ENCODE peak calls at places on chromosomes 2 and 18, in eight cellular contexts. One of them, this sample, is unnamed. For H3K9me3, the result is how much of the 10 kb centered on the place peaks cover.

GRCh38 chr18:47893047-47893446 is 37.4 kb downstream of the SMAD2 start:
- DNase-seq in ovary: no peak
- DNase-seq in endothelial cell of umbilical vein: no peak
- DNase-seq in IMR-90: no peak
- DNase-seq in thyroid gland: no peak
- DNase-seq in esophagus squamous epithelium: no peak
- DNase-seq in transverse colon: no peak
- DNase-seq in adrenal gland: no peak
- DNase-seq in this sample: no peak

GRCh38 chr2:62471816-62472215 is 34.2 kb downstream of the TMEM17 start:
- DNase-seq in ovary: peak
- DNase-seq in endothelial cell of umbilical vein: no peak
- DNase-seq in IMR-90: no peak
- DNase-seq in thyroid gland: peak
- DNase-seq in esophagus squamous epithelium: no peak
- DNase-seq in transverse colon: no peak
- DNase-seq in adrenal gland: no peak
- DNase-seq in this sample: no peak

GRCh38 chr2:157813477-157813876 is 62.7 kb downstream of the ACVR1 start:
- DNase-seq in ovary: no peak
- DNase-seq in endothelial cell of umbilical vein: no peak
- DNase-seq in IMR-90: no peak
- DNase-seq in thyroid gland: peak
- DNase-seq in esophagus squamous epithelium: no peak
- DNase-seq in transverse colon: no peak
- DNase-seq in adrenal gland: no peak
- DNase-seq in this sample: no peak

GRCh38 chr18:57410749-57411148 is 24.4 kb upstream of the ONECUT2 start:
- DNase-seq in ovary: no peak
- DNase-seq in endothelial cell of umbilical vein: no peak
- DNase-seq in IMR-90: no peak
- DNase-seq in thyroid gland: no peak
- DNase-seq in esophagus squamous epithelium: no peak
- DNase-seq in transverse colon: no peak
- DNase-seq in adrenal gland: no peak
- DNase-seq in this sample: no peak

GRCh38 chr18:12911025-12911927 is 27.2 kb upstream of the PTPN2 start:
- DNase-seq in ovary: no peak
- DNase-seq in endothelial cell of umbilical vein: peak
- DNase-seq in IMR-90: no peak
- DNase-seq in thyroid gland: peak
- DNase-seq in esophagus squamous epithelium: no peak
- DNase-seq in transverse colon: peak
- DNase-seq in adrenal gland: no peak
- DNase-seq in this sample: peak

GRCh38 chr18:4126939-4127338 is 328.2 kb downstream of the DLGAP1 start:
- DNase-seq in ovary: no peak
- DNase-seq in endothelial cell of umbilical vein: no peak
- DNase-seq in IMR-90: no peak
- DNase-seq in thyroid gland: no peak
- DNase-seq in esophagus squamous epithelium: no peak
- DNase-seq in transverse colon: no peak
- DNase-seq in adrenal gland: no peak
- DNase-seq in this sample: no peak

GRCh38 chr2:63053889-63054725 is 3.5 kb downstream of the OTX1 start:
- DNase-seq in ovary: no peak
- DNase-seq in endothelial cell of umbilical vein: peak
- DNase-seq in IMR-90: no peak
- DNase-seq in thyroid gland: no peak
- DNase-seq in esophagus squamous epithelium: no peak
- DNase-seq in transverse colon: peak
- DNase-seq in adrenal gland: no peak
- DNase-seq in this sample: no peak

GRCh38 chr2:205681836-205682238 is 464 bp upstream of the NRP2 start:
- DNase-seq in ovary: no peak
- DNase-seq in endothelial cell of umbilical vein: peak
- DNase-seq in IMR-90: no peak
- DNase-seq in thyroid gland: peak
- DNase-seq in esophagus squamous epithelium: no peak
- DNase-seq in transverse colon: no peak
- DNase-seq in adrenal gland: no peak
- DNase-seq in this sample: no peak

GRCh38 chr2:124402274-124402673 is 377.2 kb downstream of the CNTNAP5 start:
- DNase-seq in ovary: no peak
- DNase-seq in endothelial cell of umbilical vein: no peak
- DNase-seq in IMR-90: no peak
- DNase-seq in thyroid gland: no peak
- DNase-seq in esophagus squamous epithelium: no peak
- DNase-seq in transverse colon: no peak
- DNase-seq in adrenal gland: no peak
- DNase-seq in this sample: no peak

GRCh38 chr2:27376866-27377617 is 3.5 kb downstream of the ZNF513 start:
- DNase-seq in ovary: no peak
- DNase-seq in endothelial cell of umbilical vein: no peak
- DNase-seq in IMR-90: no peak
- DNase-seq in thyroid gland: no peak
- DNase-seq in esophagus squamous epithelium: no peak
- DNase-seq in transverse colon: no peak
- DNase-seq in adrenal gland: no peak
- DNase-seq in this sample: no peak

GRCh38 chr2:97936199-97936598 is 59.5 kb downstream of the TMEM131 start:
- DNase-seq in ovary: no peak
- DNase-seq in endothelial cell of umbilical vein: no peak
- DNase-seq in IMR-90: no peak
- DNase-seq in thyroid gland: no peak
- DNase-seq in esophagus squamous epithelium: no peak
- DNase-seq in transverse colon: peak
- DNase-seq in adrenal gland: no peak
- DNase-seq in this sample: peak

GRCh38 chr2:5164806-5165525 is 527.2 kb upstream of the SOX11 start:
- DNase-seq in ovary: no peak
- DNase-seq in endothelial cell of umbilical vein: peak
- DNase-seq in IMR-90: peak
- DNase-seq in thyroid gland: no peak
- DNase-seq in esophagus squamous epithelium: no peak
- DNase-seq in transverse colon: no peak
- DNase-seq in adrenal gland: no peak
- DNase-seq in this sample: no peak

GRCh38 chr18:8942021-8942908 is 160.2 kb upstream of the NDUFV2 start:
- DNase-seq in ovary: no peak
- DNase-seq in endothelial cell of umbilical vein: no peak
- DNase-seq in IMR-90: no peak
- DNase-seq in thyroid gland: no peak
- DNase-seq in esophagus squamous epithelium: no peak
- DNase-seq in transverse colon: no peak
- DNase-seq in adrenal gland: no peak
- DNase-seq in this sample: no peak

GRCh38 chr2:30775833-30776232 is 31.4 kb downstream of the CAPN13 start:
- DNase-seq in ovary: no peak
- DNase-seq in endothelial cell of umbilical vein: no peak
- DNase-seq in IMR-90: no peak
- DNase-seq in thyroid gland: no peak
- DNase-seq in esophagus squamous epithelium: no peak
- DNase-seq in transverse colon: no peak
- DNase-seq in adrenal gland: peak
- DNase-seq in this sample: no peak

GRCh38 chr18:60543646-60544045 is 171.1 kb upstream of the MC4R start:
- DNase-seq in ovary: no peak
- DNase-seq in endothelial cell of umbilical vein: no peak
- DNase-seq in IMR-90: no peak
- DNase-seq in thyroid gland: no peak
- DNase-seq in esophagus squamous epithelium: no peak
- DNase-seq in transverse colon: no peak
- DNase-seq in adrenal gland: no peak
- DNase-seq in this sample: no peak

GRCh38 chr2:115771516-115771915 is 1329.1 kb downstream of the DPP10 start:
- DNase-seq in ovary: no peak
- DNase-seq in endothelial cell of umbilical vein: no peak
- DNase-seq in IMR-90: no peak
- DNase-seq in thyroid gland: no peak
- DNase-seq in esophagus squamous epithelium: no peak
- DNase-seq in transverse colon: no peak
- DNase-seq in adrenal gland: no peak
- DNase-seq in this sample: no peak

GRCh38 chr18:46481048-46481846 is 175.8 kb downstream of the LOXHD1 start:
- DNase-seq in ovary: no peak
- DNase-seq in endothelial cell of umbilical vein: peak
- DNase-seq in IMR-90: peak
- DNase-seq in thyroid gland: peak
- DNase-seq in esophagus squamous epithelium: no peak
- DNase-seq in transverse colon: peak
- DNase-seq in adrenal gland: peak
- DNase-seq in this sample: no peak

GRCh38 chr2:11865378-11865777 is 118.9 kb downstream of the LPIN1 start:
- DNase-seq in ovary: no peak
- DNase-seq in endothelial cell of umbilical vein: no peak
- DNase-seq in IMR-90: no peak
- DNase-seq in thyroid gland: no peak
- DNase-seq in esophagus squamous epithelium: no peak
- DNase-seq in transverse colon: no peak
- DNase-seq in adrenal gland: no peak
- DNase-seq in this sample: no peak

GRCh38 chr2:221596192-221596591 is 24.1 kb upstream of the EPHA4 start:
- DNase-seq in ovary: no peak
- DNase-seq in endothelial cell of umbilical vein: peak
- DNase-seq in IMR-90: peak
- DNase-seq in thyroid gland: no peak
- DNase-seq in esophagus squamous epithelium: no peak
- DNase-seq in transverse colon: no peak
- DNase-seq in adrenal gland: no peak
- DNase-seq in this sample: no peak

GRCh38 chr2:43284967-43285366 is 58.6 kb upstream of the ZFP36L2 start:
- DNase-seq in ovary: no peak
- DNase-seq in endothelial cell of umbilical vein: no peak
- DNase-seq in IMR-90: no peak
- DNase-seq in thyroid gland: no peak
- DNase-seq in esophagus squamous epithelium: no peak
- DNase-seq in transverse colon: no peak
- DNase-seq in adrenal gland: no peak
- DNase-seq in this sample: no peak

GRCh38 chr18:69031571-69032451 is 233.9 kb downstream of the CCDC102B start:
- DNase-seq in ovary: no peak
- DNase-seq in endothelial cell of umbilical vein: no peak
- DNase-seq in IMR-90: no peak
- DNase-seq in thyroid gland: no peak
- DNase-seq in esophagus squamous epithelium: no peak
- DNase-seq in transverse colon: no peak
- DNase-seq in adrenal gland: no peak
- DNase-seq in this sample: no peak

GRCh38 chr2:80151651-80152050 is 152.9 kb downstream of the LRRTM1 start:
- DNase-seq in ovary: no peak
- DNase-seq in endothelial cell of umbilical vein: no peak
- DNase-seq in IMR-90: no peak
- DNase-seq in thyroid gland: no peak
- DNase-seq in esophagus squamous epithelium: no peak
- DNase-seq in transverse colon: no peak
- DNase-seq in adrenal gland: no peak
- DNase-seq in this sample: no peak

DNA sequence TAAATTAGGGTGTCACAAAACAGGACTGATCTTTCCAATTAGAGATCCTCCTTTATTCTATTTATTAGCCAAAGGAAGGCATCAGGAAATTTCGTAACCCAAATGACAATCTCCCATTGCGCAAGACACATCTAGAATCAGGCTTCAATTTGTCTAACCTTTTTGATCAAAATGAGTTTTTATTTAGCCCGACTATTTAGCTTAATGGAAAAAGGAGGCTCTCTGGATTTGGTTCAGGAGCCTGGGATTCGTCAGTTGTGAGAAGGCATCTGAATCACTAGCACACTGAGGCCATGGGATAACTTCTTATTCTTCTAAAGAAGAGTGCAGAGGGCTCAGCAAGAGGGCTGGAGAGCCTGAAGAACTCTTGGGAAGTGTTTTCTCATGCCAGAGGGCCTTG is 332.1 kb upstream of the ETAA1 start:
- DNase-seq in ovary: no peak
- DNase-seq in endothelial cell of umbilical vein: no peak
- DNase-seq in IMR-90: no peak
- DNase-seq in thyroid gland: no peak
- DNase-seq in esophagus squamous epithelium: no peak
- DNase-seq in transverse colon: no peak
- DNase-seq in adrenal gland: peak
- DNase-seq in this sample: no peak
- H3K9me3 ChIP-seq in ovary: under half
- H3K9me3 ChIP-seq in endothelial cell of umbilical vein: under half
- H3K9me3 ChIP-seq in IMR-90: under half
- H3K9me3 ChIP-seq in thyroid gland: under half
- H3K9me3 ChIP-seq in esophagus squamous epithelium: under half
- H3K9me3 ChIP-seq in transverse colon: under half
- H3K9me3 ChIP-seq in adrenal gland: under half
- H3K9me3 ChIP-seq in this sample: under half

GRCh38 chr2:64932327-64933216 is 56.6 kb upstream of the SLC1A4 start:
- DNase-seq in ovary: no peak
- DNase-seq in endothelial cell of umbilical vein: no peak
- DNase-seq in IMR-90: no peak
- DNase-seq in thyroid gland: no peak
- DNase-seq in esophagus squamous epithelium: no peak
- DNase-seq in transverse colon: no peak
- DNase-seq in adrenal gland: no peak
- DNase-seq in this sample: no peak
- TF ChIP-seq POLR2A in ovary: no peak
- TF ChIP-seq POLR2A in endothelial cell of umbilical vein: no peak
- TF ChIP-seq POLR2A in IMR-90: no peak
- TF ChIP-seq POLR2A in thyroid gland: no peak
- TF ChIP-seq POLR2A in esophagus squamous epithelium: no peak
- TF ChIP-seq POLR2A in transverse colon: no peak
- TF ChIP-seq POLR2A in adrenal gland: no peak
- TF ChIP-seq POLR2A in this sample: no peak

DNA sequence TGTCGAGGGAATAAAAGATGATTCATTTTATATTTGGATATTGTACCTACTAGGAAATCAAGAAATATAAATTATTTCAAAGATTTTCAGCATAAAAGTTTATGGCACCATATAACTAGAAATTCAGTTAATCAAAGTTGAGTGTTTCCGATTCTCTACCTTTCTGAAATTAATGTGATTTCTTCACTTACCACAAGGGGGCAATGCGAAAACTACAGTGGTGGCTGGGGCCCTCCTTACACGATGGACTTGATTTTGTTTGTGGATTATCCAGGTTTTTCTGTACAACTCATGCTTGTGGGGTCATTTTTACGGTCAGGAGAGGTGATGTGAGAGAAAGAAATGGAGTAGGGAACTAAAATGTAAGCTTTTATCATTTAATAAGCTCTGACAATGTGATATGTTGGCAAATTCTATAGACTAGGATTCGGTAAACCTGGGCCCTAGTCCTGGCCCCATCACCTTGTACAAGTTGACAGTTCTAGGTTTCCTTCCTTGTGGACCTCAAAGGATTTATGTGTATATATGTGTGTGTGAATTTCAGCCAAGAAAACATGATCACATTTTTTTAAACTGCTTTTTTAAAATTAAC is 47.6 kb downstream of the G6PC2 start:
- DNase-seq in ovary: no peak
- DNase-seq in endothelial cell of umbilical vein: peak
- DNase-seq in IMR-90: peak
- DNase-seq in thyroid gland: no peak
- DNase-seq in esophagus squamous epithelium: no peak
- DNase-seq in transverse colon: no peak
- DNase-seq in adrenal gland: no peak
- DNase-seq in this sample: no peak
- TF ChIP-seq CTCF in ovary: no peak
- TF ChIP-seq CTCF in endothelial cell of umbilical vein: peak
- TF ChIP-seq CTCF in IMR-90: peak
- TF ChIP-seq CTCF in thyroid gland: peak
- TF ChIP-seq CTCF in esophagus squamous epithelium: peak
- TF ChIP-seq CTCF in transverse colon: peak
- TF ChIP-seq CTCF in adrenal gland: peak
- TF ChIP-seq CTCF in this sample: peak

GRCh38 chr2:238114331-238114841 is 14.2 kb downstream of the ESPNL start:
- DNase-seq in ovary: no peak
- DNase-seq in endothelial cell of umbilical vein: no peak
- DNase-seq in IMR-90: no peak
- DNase-seq in thyroid gland: no peak
- DNase-seq in esophagus squamous epithelium: no peak
- DNase-seq in transverse colon: no peak
- DNase-seq in adrenal gland: no peak
- DNase-seq in this sample: no peak
- H3K9me3 ChIP-seq in ovary: under half
- H3K9me3 ChIP-seq in endothelial cell of umbilical vein: under half
- H3K9me3 ChIP-seq in IMR-90: under half
- H3K9me3 ChIP-seq in thyroid gland: under half
- H3K9me3 ChIP-seq in esophagus squamous epithelium: under half
- H3K9me3 ChIP-seq in transverse colon: under half
- H3K9me3 ChIP-seq in adrenal gland: under half
- H3K9me3 ChIP-seq in this sample: under half